ENCODE peak calls at places on chromosomes 12 and 14, in ten cellular contexts. S, M, X, D, E, F, Y, A, V and L are unnamed samples.

GRCh38 chr14:29892327-29892726 is 35.3 kb downstream of the PRKD1 start:
- DNase-seq in Y (no peak), E (no peak), D (peak; percentile 35), A (no peak), F (peak; percentile 66), S (peak; percentile 17), M (no peak), V (no peak), X (no peak), L (no peak)

GRCh38 chr12:48788852-48789775 is at the start of gene ADCY6:
- DNase-seq in E (no peak), A (no peak), S (peak; percentile 91), D (peak; percentile 80), F (peak; percentile 58), Y (no peak), M (no peak), X (peak; percentile 63), V (no peak), L (peak; percentile 68)

GRCh38 chr12:77999074-77999715 is 168.5 kb downstream of the NAV3 start:
- DNase-seq in X (no peak), F (no peak), S (no peak), V (no peak), A (no peak), E (peak; percentile 49), D (no peak), Y (no peak), M (no peak), L (peak; percentile 37)

GRCh38 chr14:69617796-69618195 is 6.4 kb downstream of the SUSD6 start:
- DNase-seq in F (no peak), E (no peak), M (no peak), A (no peak), V (no peak), X (no peak), Y (no peak), D (no peak), S (no peak), L (no peak)

GRCh38 chr14:64968167-64968566 is 4.0 kb downstream of the RAB15 start:
- DNase-seq in Y (no peak), M (no peak), F (no peak), V (no peak), S (no peak), E (no peak), D (no peak), A (no peak), X (no peak), L (no peak)

GRCh38 chr12:68358532-68359485 is 26.6 kb upstream of the MDM1 start:
- DNase-seq in M (peak; percentile 59), S (peak; percentile 64), X (peak; percentile 81), F (peak; percentile 89), D (peak; percentile 87), V (no peak), E (peak; percentile 59), A (peak; percentile 64), Y (peak; percentile 32), L (peak; percentile 48)

GRCh38 chr12:53963434-53964314 is 9.0 kb downstream of the HOXC12 start:
- DNase-seq in X (peak; percentile 50), E (no peak), S (no peak), M (no peak), Y (no peak), A (no peak), D (peak; percentile 42), F (no peak), V (no peak), L (no peak)

GRCh38 chr12:124617615-124618014 is 50.2 kb upstream of the NCOR2 start:
- DNase-seq in S (no peak), E (no peak), Y (no peak), A (no peak), F (no peak), M (no peak), V (no peak), X (no peak), D (no peak), L (no peak)

GRCh38 chr12:3458041-3458440 is 33.0 kb upstream of the PRMT8 start:
- DNase-seq in F (no peak), Y (no peak), D (peak; percentile 6), E (no peak), X (peak; percentile 18), V (no peak), M (no peak), S (no peak), A (no peak), L (no peak)

GRCh38 chr12:117453961-117454360 is 92.5 kb upstream of the NOS1 start:
- DNase-seq in E (no peak), X (no peak), Y (no peak), S (no peak), V (no peak), M (no peak), D (no peak), A (no peak), F (no peak), L (no peak)

GRCh38 chr12:62006076-62006732 is 254.0 kb upstream of the USP15 start:
- DNase-seq in M (no peak), Y (peak; percentile 2), S (peak; percentile 57), E (peak; percentile 14), A (peak; percentile 22), D (peak; percentile 36), V (no peak), F (peak; percentile 66), X (peak; percentile 29), L (peak; percentile 44)

GRCh38 chr14:50434530-50434929 is 37.8 kb upstream of the CDKL1 start:
- DNase-seq in E (no peak), F (no peak), S (no peak), Y (no peak), X (no peak), A (no peak), D (no peak), V (no peak), M (no peak), L (no peak)

GRCh38 chr14:101357038-101357437 is 204.3 kb upstream of the DIO3 start:
- DNase-seq in E (no peak), Y (no peak), M (no peak), F (no peak), S (no peak), V (no peak), A (no peak), D (no peak), X (no peak), L (no peak)

GRCh38 chr14:95062946-95063345 is 94.4 kb downstream of the DICER1 start:
- DNase-seq in S (no peak), Y (no peak), A (no peak), D (no peak), F (no peak), X (no peak), M (no peak), E (no peak), V (no peak), L (no peak)

GRCh38 chr12:107449891-107450290 is 235.7 kb upstream of the PWP1 start:
- DNase-seq in S (peak; percentile 20), V (no peak), F (peak; percentile 52), A (no peak), E (no peak), X (no peak), Y (no peak), M (no peak), D (peak; percentile 23), L (no peak)

GRCh38 chr12:15982071-15982470 is 70.9 kb downstream of the DERA start:
- DNase-seq in A (no peak), V (no peak), X (peak; percentile 58), Y (no peak), F (no peak), M (no peak), D (peak; percentile 75), S (peak; percentile 19), E (no peak), L (no peak)

GRCh38 chr12:111024205-111024794 is 103.9 kb upstream of the MYL2 start:
- DNase-seq in V (peak; percentile 17), A (no peak), X (peak; percentile 34), M (no peak), F (peak; percentile 47), D (peak; percentile 30), S (peak; percentile 70), Y (peak; percentile 35), E (peak; percentile 58), L (peak; percentile 78)

GRCh38 chr12:58774731-58775130 is 145.6 kb downstream of the LRIG3 start:
- DNase-seq in Y (no peak), S (no peak), X (no peak), V (no peak), M (no peak), F (no peak), E (no peak), A (no peak), D (no peak), L (no peak)

GRCh38 chr12:75883241-75883640 is 148.3 kb downstream of the PHLDA1 start:
- DNase-seq in Y (no peak), M (no peak), X (no peak), F (no peak), D (no peak), A (no peak), V (no peak), S (no peak), E (no peak), L (no peak)

GRCh38 chr12:78966926-78967325 is 102.4 kb downstream of the SYT1 start:
- DNase-seq in M (no peak), D (no peak), Y (no peak), F (no peak), S (no peak), X (no peak), V (no peak), A (no peak), E (no peak), L (no peak)

GRCh38 chr14:90235179-90235976 is 21.0 kb upstream of the PSMC1 start:
- DNase-seq in D (peak; percentile 64), F (peak; percentile 79), S (peak; percentile 89), Y (peak; percentile 57), M (no peak), E (peak; percentile 82), A (no peak), X (peak; percentile 63), V (no peak), L (peak; percentile 81)